ENCODE peak calls at places on chromosome 5, in seven cellular contexts. X is heart left ventricle, C is suprapubic skin, B is spleen, V is right lobe of liver, N is sigmoid colon, O is ovary. P is an unnamed sample. For H3K4me1, the result is how much of the 10 kb centered on the place peaks cover.

GRCh38 chr5:77155179-77155839 is 55.2 kb upstream of the PDE8B start:
- DNase-seq in X (no peak), C (no peak), B (no peak), V (no peak), N (no peak), O (no peak), P (no peak)

GRCh38 chr5:55218966-55219365 is 8.1 kb downstream of the MCIDAS start:
- DNase-seq in X (no peak), C (no peak), B (no peak), V (no peak), N (no peak), O (no peak), P (peak)

GRCh38 chr5:125848746-125849145 is 574.5 kb upstream of the GRAMD2B start:
- DNase-seq in X (no peak), C (no peak), B (no peak), V (no peak), N (no peak), O (no peak), P (no peak)

GRCh38 chr5:152124413-152125082 is 199.9 kb upstream of the GLRA1 start:
- DNase-seq in X (no peak), C (no peak), B (no peak), V (no peak), N (no peak), O (no peak), P (no peak)

GRCh38 chr5:161400583-161400982 is 145.9 kb downstream of the GABRB2 start:
- DNase-seq in X (no peak), C (no peak), B (no peak), V (no peak), N (no peak), O (no peak), P (peak)

GRCh38 chr5:61298580-61298979 is 33.5 kb upstream of the ZSWIM6 start:
- DNase-seq in X (no peak), C (no peak), B (no peak), V (no peak), N (no peak), O (no peak), P (peak)

GRCh38 chr5:161167001-161167765 is 315.2 kb upstream of the ATP10B start:
- DNase-seq in X (no peak), C (no peak), B (no peak), V (no peak), N (no peak), O (no peak), P (no peak)

GRCh38 chr5:102453716-102454115 is 45.1 kb downstream of the SLCO6A1 start:
- DNase-seq in X (no peak), C (no peak), B (no peak), V (no peak), N (no peak), O (no peak), P (no peak)

GRCh38 chr5:113224605-113225065 is 210.2 kb downstream of the TSSK1B start:
- DNase-seq in X (no peak), C (no peak), B (no peak), V (no peak), N (no peak), O (no peak), P (no peak)

GRCh38 chr5:124253421-124253820 is 493.0 kb downstream of the ZNF608 start:
- DNase-seq in X (no peak), C (no peak), B (no peak), V (no peak), N (no peak), O (no peak), P (peak)

GRCh38 chr5:53422539-53422938 is 57.9 kb upstream of the FST start:
- DNase-seq in X (no peak), C (no peak), B (no peak), V (no peak), N (no peak), O (no peak), P (no peak)

GRCh38 chr5:176133289-176133870 is 104.8 kb upstream of the SIMC1 start:
- DNase-seq in X (no peak), C (no peak), B (peak), V (no peak), N (no peak), O (peak), P (no peak)

GRCh38 chr5:1652873-1653707 is 129.3 kb upstream of the LPCAT1 start:
- DNase-seq in X (no peak), C (no peak), B (no peak), V (no peak), N (no peak), O (no peak), P (no peak)

GRCh38 chr5:167916261-167916660 is 375.2 kb upstream of the WWC1 start:
- DNase-seq in X (no peak), C (no peak), B (no peak), V (no peak), N (no peak), O (no peak), P (no peak)

GRCh38 chr5:103327451-103327850 is 68.9 kb downstream of the MACIR start:
- DNase-seq in X (no peak), C (no peak), B (no peak), V (no peak), N (no peak), O (no peak), P (no peak)

GRCh38 chr5:57176350-57176857 is 2.5 kb downstream of the GPBP1 start:
- DNase-seq in X (no peak), C (no peak), B (no peak), V (no peak), N (no peak), O (no peak), P (no peak)

GRCh38 chr5:131619102-131619501 is 15.9 kb downstream of the RAPGEF6 start:
- DNase-seq in X (no peak), C (no peak), B (no peak), V (no peak), N (no peak), O (no peak), P (no peak)

GRCh38 chr5:66807743-66808142 is 211.6 kb downstream of the MAST4 start:
- DNase-seq in X (no peak), C (no peak), B (no peak), V (no peak), N (no peak), O (no peak), P (peak)

GRCh38 chr5:6872441-6873160 is 159.4 kb downstream of the TENT4A start:
- DNase-seq in X (no peak), C (no peak), B (no peak), V (no peak), N (no peak), O (no peak), P (no peak)

GRCh38 chr5:122507581-122507980 is 195.5 kb downstream of the SNCAIP start:
- DNase-seq in X (no peak), C (no peak), B (no peak), V (no peak), N (no peak), O (no peak), P (no peak)

GRCh38 chr5:53200309-53200708 is 90.8 kb upstream of the MOCS2 start:
- DNase-seq in X (no peak), C (no peak), B (no peak), V (no peak), N (no peak), O (no peak), P (no peak)

GRCh38 chr5:21862986-21863385 is 990.2 kb downstream of the CDH12 start:
- DNase-seq in X (no peak), C (no peak), B (no peak), V (no peak), N (no peak), O (no peak), P (no peak)

GRCh38 chr5:119330367-119331183 is 25.2 kb upstream of the TNFAIP8 start:
- DNase-seq in X (no peak), C (no peak), B (no peak), V (no peak), N (no peak), O (no peak), P (no peak)

GRCh38 chr5:66666778-66667177 is 70.6 kb downstream of the MAST4 start:
- DNase-seq in X (no peak), C (no peak), B (no peak), V (no peak), N (no peak), O (no peak), P (no peak)

GRCh38 chr5:80098951-80099350 is 63.8 kb downstream of the THBS4 start:
- DNase-seq in X (no peak), C (no peak), B (no peak), V (no peak), N (no peak), O (no peak), P (no peak)

GRCh38 chr5:35921930-35922329 is 16.5 kb downstream of the CAPSL start:
- DNase-seq in X (no peak), C (no peak), B (no peak), V (no peak), N (no peak), O (no peak), P (no peak)

GRCh38 chr5:122354293-122354692 is 42.3 kb downstream of the SNCAIP start:
- DNase-seq in X (no peak), C (no peak), B (no peak), V (no peak), N (no peak), O (no peak), P (no peak)

GRCh38 chr5:112329429-112330090 is 89.5 kb downstream of the EPB41L4A start:
- DNase-seq in X (no peak), C (no peak), B (no peak), V (no peak), N (no peak), O (no peak), P (no peak)

GRCh38 chr5:69261034-69261433 is 26.3 kb downstream of the CDK7 start:
- DNase-seq in X (no peak), C (no peak), B (no peak), V (no peak), N (no peak), O (no peak), P (no peak)

GRCh38 chr5:131505237-131505908 is 129.7 kb downstream of the RAPGEF6 start:
- DNase-seq in X (no peak), C (no peak), B (no peak), V (no peak), N (no peak), O (no peak), P (no peak)

GRCh38 chr5:607541-608285 is 4.4 kb upstream of the CEP72 start:
- DNase-seq in X (no peak), C (no peak), B (peak), V (peak), N (peak), O (no peak), P (no peak)

GRCh38 chr5:157339409-157339808 is 73.5 kb downstream of the CYFIP2 start:
- DNase-seq in X (no peak), C (no peak), B (no peak), V (no peak), N (no peak), O (no peak), P (no peak)

GRCh38 chr5:143101134-143101533 is 302.4 kb downstream of the NR3C1 start:
- DNase-seq in X (no peak), C (no peak), B (no peak), V (no peak), N (no peak), O (no peak), P (no peak)

DNA sequence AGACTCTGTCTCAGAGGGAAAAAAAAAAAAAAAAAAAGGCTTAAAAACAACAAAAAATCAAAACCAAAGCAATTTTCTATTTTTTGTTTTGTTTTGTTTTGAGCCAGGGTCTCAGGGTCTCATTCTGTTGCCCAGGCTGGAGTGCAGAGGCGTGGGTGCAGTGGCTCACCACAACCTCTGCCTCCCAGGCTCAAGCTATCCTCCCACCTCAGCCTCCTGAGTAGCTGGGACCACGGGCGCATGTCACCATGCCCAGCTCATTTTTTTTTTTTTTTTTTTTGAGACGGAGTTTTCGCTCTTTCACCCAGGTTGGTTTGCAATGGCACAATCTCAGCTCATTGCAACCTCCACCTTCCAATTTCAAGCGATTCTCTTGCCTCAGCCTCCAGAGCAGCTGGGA is 5.7 kb downstream of the STK10 start:
- DNase-seq in X (no peak), C (no peak), B (peak), V (no peak), N (no peak), O (no peak), P (no peak)
- H3K4me1 ChIP-seq in X (half or more), C (under half), B (half or more), V (under half), N (under half), O (under half), P (under half)

GRCh38 chr5:133968057-133968993 is at the start of gene C5orf15:
- DNase-seq in X (peak), C (peak), B (peak), V (peak), N (peak), O (peak), P (peak)
- TF ChIP-seq POLR2A in X (peak), C (no peak), B (no peak), V (peak), N (peak), O (peak), P (peak)

GRCh38 chr5:37810311-37810710 is 29.5 kb downstream of the GDNF start:
- DNase-seq in X (no peak), C (no peak), B (no peak), V (no peak), N (no peak), O (no peak), P (no peak)
- H3K4me3 ChIP-seq in X (no peak), C (no peak), B (no peak), V (no peak), N (no peak), O (no peak), P (no peak)

GRCh38 chr5:151081426-151082273 is 816 bp upstream of the TNIP1 start:
- DNase-seq in X (no peak), C (no peak), B (peak), V (no peak), N (no peak), O (no peak), P (no peak)
- H3K4me1 ChIP-seq in X (half or more), C (half or more), B (half or more), V (under half), N (under half), O (under half), P (half or more)

DNA sequence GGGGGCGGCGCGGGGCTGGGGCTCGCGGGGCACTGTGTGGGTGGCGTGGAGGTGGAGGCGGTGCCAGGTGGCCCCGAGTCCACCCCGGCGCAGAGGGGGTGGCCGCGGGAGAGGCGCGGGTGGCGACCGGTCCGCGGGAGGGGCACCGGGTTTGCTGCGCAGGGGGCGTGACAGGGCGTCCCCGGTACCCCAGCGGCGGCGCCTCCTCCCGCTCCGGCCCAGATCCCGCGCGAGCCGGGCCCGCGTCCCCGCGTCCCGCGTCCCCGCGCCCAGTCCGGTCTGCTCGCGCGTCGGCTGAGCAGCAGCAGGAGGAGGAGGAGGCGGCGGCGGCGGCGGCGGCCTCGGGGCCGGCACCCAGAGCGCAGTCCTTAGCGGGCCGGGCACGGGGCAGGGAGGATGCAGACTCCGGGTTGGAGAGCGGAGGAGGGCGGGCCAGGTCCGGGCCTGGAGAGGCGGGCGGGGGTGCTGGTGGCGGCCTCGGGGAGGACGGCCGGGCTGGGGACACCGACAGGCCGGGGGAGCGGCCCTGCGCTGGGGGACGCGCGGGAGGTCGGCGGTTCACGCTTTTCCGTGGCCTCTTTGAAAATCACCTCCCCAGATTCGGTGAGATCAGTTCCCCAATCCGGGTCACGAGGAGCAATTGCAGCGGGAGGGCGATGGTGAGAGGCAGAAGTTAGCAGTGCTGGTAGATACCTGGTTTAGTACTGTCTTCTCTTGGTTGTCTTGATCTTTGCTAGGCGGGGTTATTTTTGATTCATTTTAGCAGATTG is 1.6 kb downstream of the TRIO start:
- DNase-seq in X (peak), C (peak), B (peak), V (peak), N (peak), O (peak), P (peak)
- TF ChIP-seq POLR2A in X (no peak), C (no peak), B (peak), V (peak), N (peak), O (peak), P (peak)

GRCh38 chr5:147631428-147631985 is 121.6 kb upstream of the DPYSL3 start:
- DNase-seq in X (no peak), C (no peak), B (no peak), V (no peak), N (no peak), O (no peak), P (no peak)

GRCh38 chr5:147629196-147629595 is 119.3 kb upstream of the DPYSL3 start:
- DNase-seq in X (no peak), C (no peak), B (no peak), V (no peak), N (no peak), O (no peak), P (no peak)

GRCh38 chr5:147626494-147626893 is 116.6 kb upstream of the DPYSL3 start:
- DNase-seq in X (no peak), C (no peak), B (no peak), V (no peak), N (no peak), O (no peak), P (no peak)

GRCh38 chr5:147633173-147633572 is 123.3 kb upstream of the DPYSL3 start:
- DNase-seq in X (no peak), C (no peak), B (no peak), V (no peak), N (no peak), O (no peak), P (no peak)

GRCh38 chr5:147628054-147628895 is 118.4 kb upstream of the DPYSL3 start:
- DNase-seq in X (peak), C (no peak), B (no peak), V (no peak), N (no peak), O (peak), P (peak)
- H3K4me3 ChIP-seq in X (no peak), C (no peak), B (no peak), V (no peak), N (no peak), O (no peak), P (no peak)

GRCh38 chr5:177494356-177495195 is 2.8 kb downstream of the PDLIM7 start:
- DNase-seq in X (peak), C (peak), B (peak), V (no peak), N (peak), O (peak), P (no peak)

GRCh38 chr5:177493795-177494355 is 3.5 kb downstream of the PDLIM7 start:
- DNase-seq in X (no peak), C (no peak), B (no peak), V (no peak), N (no peak), O (no peak), P (no peak)

GRCh38 chr5:177491983-177492746 is 5.2 kb downstream of the PDLIM7 start:
- DNase-seq in X (no peak), C (no peak), B (no peak), V (no peak), N (no peak), O (no peak), P (no peak)

GRCh38 chr5:177491429-177491945 is 5.9 kb downstream of the PDLIM7 start:
- DNase-seq in X (no peak), C (no peak), B (peak), V (no peak), N (no peak), O (no peak), P (peak)

DNA sequence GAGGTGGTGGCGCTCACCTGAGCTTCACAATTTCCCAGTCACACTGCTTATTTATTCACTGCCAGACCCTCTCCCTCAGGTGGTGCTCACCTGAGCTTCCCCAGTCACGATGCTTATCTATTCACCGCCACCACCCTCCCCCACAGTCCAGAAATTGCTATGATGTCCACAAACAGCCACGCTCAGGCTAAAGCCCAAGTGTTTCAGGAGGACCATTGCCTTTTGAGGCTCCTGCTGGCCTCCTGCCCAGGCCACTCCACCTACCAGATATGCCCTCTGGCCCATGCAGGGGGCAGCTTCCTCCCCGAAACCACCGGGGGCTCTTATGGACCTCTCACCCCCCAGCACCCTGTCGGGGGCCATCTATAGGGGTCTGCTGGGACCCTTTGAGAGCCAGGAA is 4.6 kb downstream of the PDLIM7 start:
- DNase-seq in X (no peak), C (no peak), B (no peak), V (no peak), N (no peak), O (no peak), P (no peak)
- H3K4me1 ChIP-seq in X (half or more), C (under half), B (half or more), V (under half), N (half or more), O (under half), P (under half)

GRCh38 chr5:65209341-65209740 is 272.4 kb downstream of the ADAMTS6 start:
- DNase-seq in X (no peak), C (no peak), B (no peak), V (no peak), N (no peak), O (no peak), P (no peak)
- TF ChIP-seq POLR2A in X (no peak), C (no peak), B (no peak), V (no peak), N (no peak), O (no peak), P (no peak)

DNA sequence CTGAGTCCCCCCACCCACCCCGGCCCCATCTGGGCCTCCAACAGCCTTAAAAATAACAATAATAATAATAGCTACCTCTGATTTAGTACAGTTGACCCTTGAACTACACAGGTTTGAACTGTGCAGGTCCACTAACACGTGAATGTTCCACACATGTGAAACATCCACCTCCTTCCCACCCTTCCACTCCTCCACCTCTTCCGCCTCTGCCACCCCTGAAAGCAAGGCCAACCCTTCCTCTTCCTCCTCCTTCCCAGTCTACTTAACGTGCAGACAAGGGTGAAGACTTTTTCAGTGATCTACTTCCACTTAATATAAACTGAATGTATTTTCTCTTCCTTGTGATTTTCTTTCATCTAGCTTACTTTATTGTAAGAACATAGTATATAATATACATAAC is 10.8 kb downstream of the PDGFRB start:
- DNase-seq in X (no peak), C (no peak), B (no peak), V (no peak), N (no peak), O (no peak), P (no peak)
- H3K4me3 ChIP-seq in X (no peak), C (peak), B (no peak), V (no peak), N (no peak), O (peak), P (no peak)

GRCh38 chr5:13972029-13972428 is 27.5 kb upstream of the DNAH5 start:
- DNase-seq in X (no peak), C (no peak), B (no peak), V (no peak), N (no peak), O (no peak), P (no peak)
- H3K4me1 ChIP-seq in X (under half), C (under half), B (under half), V (under half), N (under half), O (under half), P (under half)

P was measured in body of pancreas.